ENCODE peak calls at places on chromosomes 5 and 9, in ten cellular contexts. U is astrocyte of the spinal cord; Z is activated effector memory CD4-positive, alpha-beta T cell treated with Interleukin-2 at 50 U/mL for 16 hours; Y is adrenal gland; L is kidney; F is neural crest cell; S is small intestine; I is NCI-H1105; H is left ventricle myocardium superior; B is stimulated activated CD4-positive, alpha-beta T cell treated with anti-CD3 and anti-CD28 coated beads, Interleukin-15, amount 100 ng/mL, for 1 hour. O is an unnamed sample.

GRCh38 chr9:6910032-6910431 is 152.3 kb downstream of the KDM4C start:
- DNase-seq in L (no peak), U (peak; percentile 34), H (no peak), Y (no peak), I (no peak), F (no peak), Z (no peak), B (no peak), S (no peak), O (no peak)

GRCh38 chr9:133282454-133283238 is 7.6 kb upstream of the ABO start:
- DNase-seq in Z (no peak), Y (no peak), L (no peak), B (no peak), U (no peak), H (no peak), I (no peak), F (no peak), S (peak; percentile 69), O (no peak)

GRCh38 chr5:151144922-151145321 is 12.7 kb downstream of the ANXA6 start:
- DNase-seq in I (no peak), H (no peak), S (no peak), Y (no peak), L (no peak), U (no peak), F (no peak), B (no peak), Z (no peak), O (no peak)

GRCh38 chr5:78132507-78132906 is 162.0 kb downstream of the AP3B1 start:
- DNase-seq in S (no peak), F (no peak), U (no peak), I (no peak), Y (no peak), L (no peak), B (no peak), Z (no peak), H (no peak), O (no peak)

GRCh38 chr5:132646867-132647266 is 11.1 kb upstream of the IL13 start:
- DNase-seq in H (no peak), L (no peak), Z (no peak), Y (no peak), U (no peak), I (no peak), F (no peak), S (no peak), B (no peak), O (no peak)

GRCh38 chr5:60945760-60946253 is 802 bp downstream of the NDUFAF2 start:
- DNase-seq in F (no peak), S (peak; percentile 48), L (peak; percentile 71), Z (no peak), U (peak; percentile 59), I (no peak), B (no peak), H (no peak), Y (peak; percentile 35), O (no peak)

GRCh38 chr5:109956884-109957283 is 267.2 kb downstream of the MAN2A1 start:
- DNase-seq in L (no peak), Z (no peak), F (no peak), I (no peak), Y (no peak), B (no peak), H (no peak), U (no peak), S (no peak), O (no peak)

GRCh38 chr5:128378636-128379035 is 159.4 kb downstream of the FBN2 start:
- DNase-seq in F (no peak), H (no peak), S (no peak), I (no peak), B (no peak), L (no peak), U (peak; percentile 29), Y (no peak), Z (no peak), O (no peak)

GRCh38 chr5:82312373-82312856 is 34.3 kb upstream of the RPS23 start:
- DNase-seq in S (peak; percentile 48), I (peak; percentile 1), U (peak; percentile 84), L (no peak), F (peak; percentile 73), B (no peak), Z (no peak), H (peak; percentile 71), Y (peak; percentile 74), O (peak; percentile 78)